ENCODE peak calls at places on chromosome 6, in ten cellular contexts. A is transverse colon, K is IMR-90, D is right lobe of liver, V is esophagus squamous epithelium, O is HCT116, R is ovary, Q is adrenal gland, W is uterus, I is esophagus muscularis mucosa. M is an unnamed sample.

GRCh38 chr6:43124481-43124880 is 46.6 kb upstream of the SRF start:
- DNase-seq in W (no peak), A (no peak), I (no peak), V (no peak), D (no peak), R (no peak), Q (no peak), O (no peak), K (no peak), M (no peak)

GRCh38 chr6:125923371-125923877 is 33.1 kb upstream of the HINT3 start:
- DNase-seq in A (no peak), K (no peak), V (no peak), R (no peak), Q (no peak), O (no peak), I (no peak), W (no peak), D (no peak), M (no peak)

GRCh38 chr6:146543211-146543939 is at the start of gene RAB32:
- DNase-seq in A (peak; percentile 93), W (peak; percentile 90), I (peak; percentile 96), O (no peak), V (peak; percentile 28), K (peak; percentile 95), D (peak; percentile 98), R (peak; percentile 91), Q (peak; percentile 95), M (peak; percentile 89)

GRCh38 chr6:94636780-94637385 is 940.5 kb upstream of the MANEA start:
- DNase-seq in R (no peak), D (no peak), V (no peak), I (no peak), A (no peak), W (no peak), O (peak; percentile 19), Q (no peak), K (peak; percentile 1), M (no peak)

GRCh38 chr6:101666256-101666655 is 272.7 kb downstream of the GRIK2 start:
- DNase-seq in A (no peak), R (no peak), V (no peak), W (no peak), K (peak; percentile 80), O (peak; percentile 42), D (no peak), Q (no peak), I (no peak), M (no peak)

GRCh38 chr6:31467151-31467550 is 30.8 kb upstream of the MICB start:
- DNase-seq in I (peak; percentile 68), O (no peak), W (no peak), K (no peak), V (no peak), A (no peak), D (no peak), R (no peak), Q (no peak), M (no peak)

GRCh38 chr6:3226422-3227362 is 761 bp downstream of the TUBB2B start:
- DNase-seq in D (no peak), I (no peak), W (no peak), Q (no peak), K (no peak), A (no peak), R (no peak), O (no peak), V (no peak), M (no peak)

GRCh38 chr6:4153514-4153985 is 18.2 kb upstream of the ECI2 start:
- DNase-seq in D (no peak), O (no peak), W (no peak), K (no peak), V (no peak), A (no peak), Q (no peak), R (no peak), I (no peak), M (no peak)

DNA sequence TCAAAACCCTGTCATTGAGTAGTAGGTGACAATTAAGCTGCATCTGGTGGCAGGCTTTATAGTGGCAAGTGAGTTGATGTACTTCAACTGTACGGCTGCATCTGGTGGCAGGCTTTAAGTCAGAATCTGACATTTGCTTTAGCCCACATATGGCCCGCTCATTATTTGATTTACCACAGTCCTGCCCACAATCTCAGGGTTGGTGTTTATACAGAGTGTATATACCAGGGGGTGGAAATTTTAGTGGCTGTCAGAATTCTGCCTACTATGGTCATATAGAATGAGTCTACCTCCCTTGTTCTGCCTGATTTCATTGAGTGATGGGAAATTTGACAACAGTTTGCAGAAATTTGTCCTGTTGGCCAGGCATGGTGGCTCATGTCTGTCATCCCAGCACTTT is 112.3 kb downstream of the SMAP1 start:
- DNase-seq in A (no peak), W (no peak), Q (no peak), K (no peak), I (no peak), D (no peak), R (no peak), V (no peak), O (no peak), M (no peak)
- H3K27ac ChIP-seq in A (no peak overlapping the region), W (no peak overlapping the region), Q (no peak overlapping the region), K (no peak overlapping the region), I (no peak overlapping the region), D (no peak overlapping the region), R (no peak overlapping the region), V (no peak overlapping the region), O (no peak overlapping the region), M (no peak overlapping the region)

GRCh38 chr6:290111-290932 is 2.0 kb upstream of the DUSP22 start:
- DNase-seq in A (no peak), I (peak; percentile 91), R (no peak), V (no peak), D (no peak), O (no peak), K (no peak), Q (no peak), W (no peak), M (no peak)

GRCh38 chr6:291148-291696 is 1.1 kb upstream of the DUSP22 start:
- DNase-seq in R (no peak), A (no peak), Q (no peak), V (no peak), I (peak; percentile 90), W (no peak), D (no peak), O (no peak), K (no peak), M (no peak)

GRCh38 chr6:292506-293184 is 358 bp downstream of the DUSP22 start:
- DNase-seq in Q (peak; percentile 62), O (no peak), D (peak; percentile 87), A (peak; percentile 89), I (peak; percentile 96), K (peak; percentile 24), W (peak; percentile 56), R (peak; percentile 67), V (no peak), M (peak; percentile 58)

GRCh38 chr6:293185-294174 is 1.2 kb downstream of the DUSP22 start:
- DNase-seq in A (peak; percentile 59), V (no peak), D (peak; percentile 67), R (no peak), O (no peak), I (peak; percentile 93), Q (no peak), W (peak; percentile 42), K (no peak), M (no peak)

DNA sequence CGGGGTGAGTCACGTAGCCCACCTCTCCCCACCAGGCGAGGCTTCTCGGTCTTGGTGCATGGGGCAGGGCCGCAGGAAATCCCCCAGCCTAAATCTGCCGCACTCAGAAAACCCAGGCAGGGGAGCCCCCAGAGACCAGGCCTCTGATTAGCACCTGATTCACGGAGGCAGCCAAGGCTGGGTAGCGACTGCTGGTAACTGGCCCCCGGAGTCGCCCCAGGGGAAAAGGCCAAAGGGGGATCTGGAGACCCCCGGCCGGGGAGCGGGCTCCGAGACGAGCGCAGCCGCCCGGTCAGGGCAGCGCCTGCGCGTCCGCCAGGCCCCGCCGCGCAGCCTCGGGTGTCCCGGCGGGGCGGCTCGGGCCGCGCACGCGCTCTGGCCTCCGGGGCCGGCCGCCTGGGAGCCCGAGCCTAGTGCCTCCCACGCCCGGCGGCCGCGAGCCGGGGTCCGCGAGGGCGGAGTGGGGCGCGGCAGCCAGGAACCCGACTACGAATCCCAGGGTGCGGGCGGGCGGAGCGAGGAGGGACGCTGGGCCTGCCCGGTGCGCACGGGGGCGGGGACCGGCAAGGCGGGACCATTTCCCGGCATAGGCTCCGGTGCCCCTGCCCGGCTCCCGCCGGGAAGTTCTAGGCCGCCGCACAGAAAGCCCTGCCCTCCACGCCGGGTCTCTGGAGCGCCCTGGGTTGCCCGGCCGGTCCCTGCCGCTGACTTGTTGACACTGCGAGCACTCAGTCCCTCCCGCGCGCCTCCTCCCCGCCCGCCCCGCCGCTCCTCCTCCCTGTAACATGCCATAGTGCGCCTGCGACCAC is at the start of gene DUSP22:
- DNase-seq in O (peak; percentile 45), V (no peak), A (peak; percentile 93), W (peak; percentile 82), R (peak; percentile 87), K (peak; percentile 77), D (peak; percentile 96), I (peak; percentile 97), Q (peak; percentile 85), M (peak; percentile 89)
- TF ChIP-seq POLR2A in O (peak; percentile 54), V (peak; percentile 84), A (peak; percentile 71), W (peak; percentile 90), R (peak; percentile 67), K (peak; percentile 66), D (peak; percentile 94), I (peak; percentile 80), Q (peak; percentile 79), M (peak; percentile 70)

GRCh38 chr6:82015043-82015442 is 232.5 kb downstream of the IBTK start:
- DNase-seq in V (no peak), R (no peak), I (no peak), Q (no peak), O (no peak), K (no peak), A (no peak), D (no peak), W (no peak), M (no peak)

GRCh38 chr6:82017316-82017715 is 230.2 kb downstream of the IBTK start:
- DNase-seq in O (peak; percentile 55), R (no peak), K (peak; percentile 75), W (peak; percentile 71), A (no peak), V (no peak), I (no peak), D (no peak), Q (peak; percentile 67), M (no peak)

GRCh38 chr6:82013561-82014275 is 233.8 kb downstream of the IBTK start:
- DNase-seq in W (peak; percentile 38), Q (peak; percentile 39), R (no peak), O (no peak), D (no peak), V (no peak), A (no peak), I (no peak), K (peak; percentile 48), M (no peak)

GRCh38 chr6:82017773-82018172 is 229.8 kb downstream of the IBTK start:
- DNase-seq in W (no peak), O (no peak), Q (no peak), D (no peak), A (no peak), K (no peak), I (no peak), R (no peak), V (no peak), M (no peak)

GRCh38 chr6:82015526-82015925 is 232.0 kb downstream of the IBTK start:
- DNase-seq in K (no peak), W (no peak), O (no peak), V (no peak), D (no peak), R (no peak), I (no peak), A (no peak), Q (no peak), M (no peak)
- H3K27ac ChIP-seq in K (no peak overlapping the region), W (peak overlapping the region; percentile 66), O (no peak overlapping the region), V (peak overlapping the region; percentile 39), D (no peak overlapping the region), R (no peak overlapping the region), I (peak overlapping the region; percentile 59), A (no peak overlapping the region), Q (peak overlapping the region; percentile 68), M (peak overlapping the region; percentile 80)

GRCh38 chr6:16477367-16478149 is 239.2 kb downstream of the GMPR start:
- DNase-seq in D (no peak), Q (peak; percentile 66), W (no peak), K (no peak), V (no peak), O (no peak), I (no peak), R (no peak), A (no peak), M (no peak)

GRCh38 chr6:16482702-16483314 is 244.4 kb downstream of the GMPR start:
- DNase-seq in O (no peak), V (no peak), R (no peak), W (no peak), A (no peak), D (no peak), I (no peak), Q (no peak), K (no peak), M (no peak)

GRCh38 chr6:16480780-16481179 is 242.4 kb downstream of the GMPR start:
- DNase-seq in V (no peak), W (no peak), O (no peak), K (no peak), I (no peak), A (no peak), R (no peak), D (no peak), Q (no peak), M (no peak)

GRCh38 chr6:16483315-16483875 is 245.0 kb downstream of the GMPR start:
- DNase-seq in K (no peak), Q (no peak), R (no peak), A (no peak), D (no peak), W (no peak), I (no peak), O (no peak), V (no peak), M (no peak)

DNA sequence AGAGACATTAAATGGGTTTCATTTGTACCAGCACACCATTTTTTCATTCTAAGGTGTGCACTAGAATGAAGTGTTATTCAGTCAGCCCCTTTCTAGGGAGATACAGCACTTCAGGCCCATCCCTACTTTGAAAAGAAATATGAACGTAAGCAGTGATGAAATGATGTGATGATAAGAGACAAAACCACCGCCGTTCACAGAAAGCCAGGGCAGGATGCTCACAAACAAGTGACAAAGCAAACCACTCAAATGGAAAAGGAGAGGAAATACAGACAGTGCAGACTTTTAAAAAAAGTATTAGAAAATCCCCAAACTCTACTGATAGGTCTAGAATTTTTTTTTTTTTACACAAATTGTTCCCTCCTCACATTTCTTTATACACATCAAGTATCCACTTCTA is 243.3 kb downstream of the GMPR start:
- DNase-seq in I (no peak), O (no peak), R (no peak), V (no peak), W (no peak), Q (no peak), A (no peak), K (no peak), D (no peak), M (no peak)
- TF ChIP-seq POLR2A in I (no peak), O (no peak), R (no peak), V (no peak), W (no peak), Q (no peak), A (no peak), K (no peak), D (no peak), M (no peak)